ENCODE peak calls at places on chromosome 10, in five cellular contexts. One of them, this sample, is unnamed.

GRCh38 chr10:35626971-35627507 is 15.1 kb downstream of the FZD8 start:
- DNase-seq in left kidney: no peak
- DNase-seq in iris pigment epithelial cell: peak
- DNase-seq in stimulated activated CD4-positive, alpha-beta T cell treated with anti-CD3 and anti-CD28 coated beads, Interleukin-2, amount 100 ng/mL, for 24 hours: no peak
- DNase-seq in smooth muscle cell of the brain vasculature: no peak
- DNase-seq in this sample: no peak

GRCh38 chr10:46234431-46235060 is 52.3 kb upstream of the ANTXRL start:
- DNase-seq in left kidney: no peak
- DNase-seq in iris pigment epithelial cell: no peak
- DNase-seq in stimulated activated CD4-positive, alpha-beta T cell treated with anti-CD3 and anti-CD28 coated beads, Interleukin-2, amount 100 ng/mL, for 24 hours: no peak
- DNase-seq in smooth muscle cell of the brain vasculature: no peak
- DNase-seq in this sample: peak

GRCh38 chr10:75450062-75450429 is 18.6 kb downstream of the LRMDA start:
- DNase-seq in left kidney: peak
- DNase-seq in iris pigment epithelial cell: no peak
- DNase-seq in stimulated activated CD4-positive, alpha-beta T cell treated with anti-CD3 and anti-CD28 coated beads, Interleukin-2, amount 100 ng/mL, for 24 hours: no peak
- DNase-seq in smooth muscle cell of the brain vasculature: no peak
- DNase-seq in this sample: no peak

GRCh38 chr10:33336606-33337334 is 2.3 kb upstream of the NRP1 start:
- DNase-seq in left kidney: peak
- DNase-seq in iris pigment epithelial cell: peak
- DNase-seq in stimulated activated CD4-positive, alpha-beta T cell treated with anti-CD3 and anti-CD28 coated beads, Interleukin-2, amount 100 ng/mL, for 24 hours: peak
- DNase-seq in smooth muscle cell of the brain vasculature: no peak
- DNase-seq in this sample: no peak

GRCh38 chr10:80260295-80261243 is 28.9 kb downstream of the MAT1A start:
- DNase-seq in left kidney: peak
- DNase-seq in iris pigment epithelial cell: no peak
- DNase-seq in stimulated activated CD4-positive, alpha-beta T cell treated with anti-CD3 and anti-CD28 coated beads, Interleukin-2, amount 100 ng/mL, for 24 hours: peak
- DNase-seq in smooth muscle cell of the brain vasculature: no peak
- DNase-seq in this sample: no peak

GRCh38 chr10:100744136-100744979 is 1.0 kb upstream of the PAX2 start:
- DNase-seq in left kidney: peak
- DNase-seq in iris pigment epithelial cell: no peak
- DNase-seq in stimulated activated CD4-positive, alpha-beta T cell treated with anti-CD3 and anti-CD28 coated beads, Interleukin-2, amount 100 ng/mL, for 24 hours: peak
- DNase-seq in smooth muscle cell of the brain vasculature: no peak
- DNase-seq in this sample: no peak

GRCh38 chr10:81177651-81178244 is 640.0 kb downstream of the SH2D4B start:
- DNase-seq in left kidney: no peak
- DNase-seq in iris pigment epithelial cell: no peak
- DNase-seq in stimulated activated CD4-positive, alpha-beta T cell treated with anti-CD3 and anti-CD28 coated beads, Interleukin-2, amount 100 ng/mL, for 24 hours: no peak
- DNase-seq in smooth muscle cell of the brain vasculature: no peak
- DNase-seq in this sample: no peak

GRCh38 chr10:129631011-129631410 is 164.0 kb downstream of the MGMT start:
- DNase-seq in left kidney: no peak
- DNase-seq in iris pigment epithelial cell: no peak
- DNase-seq in stimulated activated CD4-positive, alpha-beta T cell treated with anti-CD3 and anti-CD28 coated beads, Interleukin-2, amount 100 ng/mL, for 24 hours: no peak
- DNase-seq in smooth muscle cell of the brain vasculature: no peak
- DNase-seq in this sample: no peak

GRCh38 chr10:102202386-102202785 is 23.7 kb upstream of the ELOVL3 start:
- DNase-seq in left kidney: no peak
- DNase-seq in iris pigment epithelial cell: no peak
- DNase-seq in stimulated activated CD4-positive, alpha-beta T cell treated with anti-CD3 and anti-CD28 coated beads, Interleukin-2, amount 100 ng/mL, for 24 hours: no peak
- DNase-seq in smooth muscle cell of the brain vasculature: no peak
- DNase-seq in this sample: no peak

GRCh38 chr10:22417736-22418268 is 72.5 kb downstream of the SPAG6 start:
- DNase-seq in left kidney: no peak
- DNase-seq in iris pigment epithelial cell: no peak
- DNase-seq in stimulated activated CD4-positive, alpha-beta T cell treated with anti-CD3 and anti-CD28 coated beads, Interleukin-2, amount 100 ng/mL, for 24 hours: no peak
- DNase-seq in smooth muscle cell of the brain vasculature: no peak
- DNase-seq in this sample: no peak

GRCh38 chr10:113565364-113565763 is 12.5 kb downstream of the HABP2 start:
- DNase-seq in left kidney: no peak
- DNase-seq in iris pigment epithelial cell: no peak
- DNase-seq in stimulated activated CD4-positive, alpha-beta T cell treated with anti-CD3 and anti-CD28 coated beads, Interleukin-2, amount 100 ng/mL, for 24 hours: no peak
- DNase-seq in smooth muscle cell of the brain vasculature: no peak
- DNase-seq in this sample: no peak

GRCh38 chr10:46079831-46080585 is 33.9 kb upstream of the MSMB start:
- DNase-seq in left kidney: no peak
- DNase-seq in iris pigment epithelial cell: peak
- DNase-seq in stimulated activated CD4-positive, alpha-beta T cell treated with anti-CD3 and anti-CD28 coated beads, Interleukin-2, amount 100 ng/mL, for 24 hours: no peak
- DNase-seq in smooth muscle cell of the brain vasculature: no peak
- DNase-seq in this sample: no peak

GRCh38 chr10:99682032-99682431 is 22.7 kb downstream of the ENTPD7 start:
- DNase-seq in left kidney: peak
- DNase-seq in iris pigment epithelial cell: no peak
- DNase-seq in stimulated activated CD4-positive, alpha-beta T cell treated with anti-CD3 and anti-CD28 coated beads, Interleukin-2, amount 100 ng/mL, for 24 hours: no peak
- DNase-seq in smooth muscle cell of the brain vasculature: no peak
- DNase-seq in this sample: no peak

GRCh38 chr10:5832946-5833345 is 19.7 kb upstream of the GDI2 start:
- DNase-seq in left kidney: no peak
- DNase-seq in iris pigment epithelial cell: no peak
- DNase-seq in stimulated activated CD4-positive, alpha-beta T cell treated with anti-CD3 and anti-CD28 coated beads, Interleukin-2, amount 100 ng/mL, for 24 hours: no peak
- DNase-seq in smooth muscle cell of the brain vasculature: no peak
- DNase-seq in this sample: peak

GRCh38 chr10:56605043-56605442 is 244.0 kb upstream of the ZWINT start:
- DNase-seq in left kidney: peak
- DNase-seq in iris pigment epithelial cell: no peak
- DNase-seq in stimulated activated CD4-positive, alpha-beta T cell treated with anti-CD3 and anti-CD28 coated beads, Interleukin-2, amount 100 ng/mL, for 24 hours: no peak
- DNase-seq in smooth muscle cell of the brain vasculature: no peak
- DNase-seq in this sample: no peak

GRCh38 chr10:7069706-7070105 is 341.1 kb downstream of the SFMBT2 start:
- DNase-seq in left kidney: no peak
- DNase-seq in iris pigment epithelial cell: no peak
- DNase-seq in stimulated activated CD4-positive, alpha-beta T cell treated with anti-CD3 and anti-CD28 coated beads, Interleukin-2, amount 100 ng/mL, for 24 hours: no peak
- DNase-seq in smooth muscle cell of the brain vasculature: no peak
- DNase-seq in this sample: no peak

GRCh38 chr10:92997620-92998019 is 63.0 kb upstream of the CYP26C1 start:
- DNase-seq in left kidney: no peak
- DNase-seq in iris pigment epithelial cell: no peak
- DNase-seq in stimulated activated CD4-positive, alpha-beta T cell treated with anti-CD3 and anti-CD28 coated beads, Interleukin-2, amount 100 ng/mL, for 24 hours: no peak
- DNase-seq in smooth muscle cell of the brain vasculature: no peak
- DNase-seq in this sample: no peak

GRCh38 chr10:61899997-61900828 is 1.3 kb upstream of the ARID5B start:
- DNase-seq in left kidney: peak
- DNase-seq in iris pigment epithelial cell: peak
- DNase-seq in stimulated activated CD4-positive, alpha-beta T cell treated with anti-CD3 and anti-CD28 coated beads, Interleukin-2, amount 100 ng/mL, for 24 hours: peak
- DNase-seq in smooth muscle cell of the brain vasculature: no peak
- DNase-seq in this sample: peak

GRCh38 chr10:43231523-43232078 is 35.3 kb downstream of the RASGEF1A start:
- DNase-seq in left kidney: no peak
- DNase-seq in iris pigment epithelial cell: no peak
- DNase-seq in stimulated activated CD4-positive, alpha-beta T cell treated with anti-CD3 and anti-CD28 coated beads, Interleukin-2, amount 100 ng/mL, for 24 hours: no peak
- DNase-seq in smooth muscle cell of the brain vasculature: no peak
- DNase-seq in this sample: no peak

GRCh38 chr10:123229927-123230630 is 75.9 kb downstream of the BUB3 start:
- DNase-seq in left kidney: peak
- DNase-seq in iris pigment epithelial cell: peak
- DNase-seq in stimulated activated CD4-positive, alpha-beta T cell treated with anti-CD3 and anti-CD28 coated beads, Interleukin-2, amount 100 ng/mL, for 24 hours: no peak
- DNase-seq in smooth muscle cell of the brain vasculature: no peak
- DNase-seq in this sample: no peak

GRCh38 chr10:22597142-22597541 is 117.2 kb downstream of the PIP4K2A start:
- DNase-seq in left kidney: peak
- DNase-seq in iris pigment epithelial cell: peak
- DNase-seq in stimulated activated CD4-positive, alpha-beta T cell treated with anti-CD3 and anti-CD28 coated beads, Interleukin-2, amount 100 ng/mL, for 24 hours: no peak
- DNase-seq in smooth muscle cell of the brain vasculature: no peak
- DNase-seq in this sample: no peak

GRCh38 chr10:26621243-26621888 is 76.1 kb upstream of the PDSS1 start:
- DNase-seq in left kidney: no peak
- DNase-seq in iris pigment epithelial cell: no peak
- DNase-seq in stimulated activated CD4-positive, alpha-beta T cell treated with anti-CD3 and anti-CD28 coated beads, Interleukin-2, amount 100 ng/mL, for 24 hours: no peak
- DNase-seq in smooth muscle cell of the brain vasculature: no peak
- DNase-seq in this sample: no peak

GRCh38 chr10:21292763-21293517 is 232.5 kb downstream of the SKIDA1 start:
- DNase-seq in left kidney: peak
- DNase-seq in iris pigment epithelial cell: peak
- DNase-seq in stimulated activated CD4-positive, alpha-beta T cell treated with anti-CD3 and anti-CD28 coated beads, Interleukin-2, amount 100 ng/mL, for 24 hours: no peak
- DNase-seq in smooth muscle cell of the brain vasculature: peak
- DNase-seq in this sample: peak

GRCh38 chr10:34739915-34740314 is 75.2 kb downstream of the PARD3 start:
- DNase-seq in left kidney: peak
- DNase-seq in iris pigment epithelial cell: peak
- DNase-seq in stimulated activated CD4-positive, alpha-beta T cell treated with anti-CD3 and anti-CD28 coated beads, Interleukin-2, amount 100 ng/mL, for 24 hours: no peak
- DNase-seq in smooth muscle cell of the brain vasculature: peak
- DNase-seq in this sample: peak

GRCh38 chr10:95840121-95840520 is 67.7 kb upstream of the CC2D2B start:
- DNase-seq in left kidney: peak
- DNase-seq in iris pigment epithelial cell: no peak
- DNase-seq in stimulated activated CD4-positive, alpha-beta T cell treated with anti-CD3 and anti-CD28 coated beads, Interleukin-2, amount 100 ng/mL, for 24 hours: no peak
- DNase-seq in smooth muscle cell of the brain vasculature: no peak
- DNase-seq in this sample: no peak

GRCh38 chr10:48496831-48497792 is 107.8 kb downstream of the ARHGAP22 start:
- DNase-seq in left kidney: no peak
- DNase-seq in iris pigment epithelial cell: peak
- DNase-seq in stimulated activated CD4-positive, alpha-beta T cell treated with anti-CD3 and anti-CD28 coated beads, Interleukin-2, amount 100 ng/mL, for 24 hours: no peak
- DNase-seq in smooth muscle cell of the brain vasculature: peak
- DNase-seq in this sample: no peak

GRCh38 chr10:100346351-100346764 is 675 bp upstream of the SCD start:
- DNase-seq in left kidney: peak
- DNase-seq in iris pigment epithelial cell: peak
- DNase-seq in stimulated activated CD4-positive, alpha-beta T cell treated with anti-CD3 and anti-CD28 coated beads, Interleukin-2, amount 100 ng/mL, for 24 hours: peak
- DNase-seq in smooth muscle cell of the brain vasculature: no peak
- DNase-seq in this sample: peak

GRCh38 chr10:15182541-15183207 is 14.2 kb upstream of the NMT2 start:
- DNase-seq in left kidney: no peak
- DNase-seq in iris pigment epithelial cell: peak
- DNase-seq in stimulated activated CD4-positive, alpha-beta T cell treated with anti-CD3 and anti-CD28 coated beads, Interleukin-2, amount 100 ng/mL, for 24 hours: no peak
- DNase-seq in smooth muscle cell of the brain vasculature: no peak
- DNase-seq in this sample: no peak

This sample was measured in lung.